ENCODE peak calls at places on chromosomes 11 and 22, in ten cellular contexts. R is brain microvascular endothelial cell, Q is HCT116, Y is fibroblast of lung, F is lower leg skin, M is GM12865, O is cardiac muscle cell, X is fibroblast of mammary gland, T is fibroblast of the aortic adventitia, L is cardiac fibroblast. I is an unnamed sample.

GRCh38 chr11:10493041-10493663 is 38.1 kb downstream of the AMPD3 start:
- DNase-seq in T (no peak), M (no peak), F (peak), Q (no peak), O (no peak), Y (no peak), R (no peak), L (no peak), X (no peak), I (no peak)

GRCh38 chr22:46618667-46619066 is 1.5 kb upstream of the GRAMD4 start:
- DNase-seq in L (no peak), Y (no peak), M (no peak), T (no peak), F (no peak), R (no peak), Q (no peak), X (no peak), O (no peak), I (no peak)

GRCh38 chr22:19868773-19869471 is 14.2 kb upstream of the GNB1L start:
- DNase-seq in O (no peak), Y (no peak), X (no peak), F (no peak), T (no peak), M (no peak), Q (no peak), R (no peak), L (no peak), I (no peak)

GRCh38 chr11:13238879-13239514 is 38.6 kb upstream of the BMAL1 start:
- DNase-seq in M (peak), Q (peak), R (peak), Y (peak), F (no peak), T (peak), X (peak), L (peak), O (peak), I (peak)

GRCh38 chr11:63443714-63444113 is 47.3 kb downstream of the PLAAT5 start:
- DNase-seq in F (no peak), Y (no peak), R (no peak), T (no peak), L (no peak), Q (no peak), O (no peak), M (no peak), X (no peak), I (no peak)

GRCh38 chr11:64239662-64240466 is 1.0 kb upstream of the FKBP2 start:
- DNase-seq in X (no peak), R (no peak), O (no peak), F (no peak), Y (no peak), Q (no peak), M (peak), T (no peak), L (no peak), I (no peak)

GRCh38 chr11:118532091-118532490 is 1.1 kb downstream of the TMEM25 start:
- DNase-seq in O (no peak), X (no peak), F (no peak), M (no peak), T (no peak), R (no peak), Q (no peak), Y (no peak), L (no peak), I (no peak)

GRCh38 chr11:35308157-35308556 is 111.2 kb downstream of the SLC1A2 start:
- DNase-seq in F (no peak), L (no peak), O (no peak), Y (no peak), T (no peak), X (no peak), M (no peak), R (no peak), Q (no peak), I (no peak)

GRCh38 chr22:29700949-29701927 is 18.6 kb upstream of the CABP7 start:
- DNase-seq in L (peak), M (peak), Y (peak), Q (peak), R (no peak), T (no peak), F (no peak), X (peak), O (peak), I (no peak)

GRCh38 chr22:33896801-33897620 is 23.3 kb downstream of the LARGE1 start:
- DNase-seq in T (peak), F (no peak), Y (peak), R (no peak), L (no peak), X (peak), M (peak), O (peak), Q (no peak), I (no peak)

GRCh38 chr22:24592846-24593809 is at the start of gene LRRC75B:
- DNase-seq in O (peak), X (peak), L (peak), M (peak), F (peak), T (peak), R (peak), Y (peak), Q (peak), I (peak)

GRCh38 chr11:68843052-68843561 is 1.4 kb upstream of the CPT1A start:
- DNase-seq in Y (peak), T (peak), R (no peak), O (peak), L (peak), Q (no peak), X (peak), M (peak), F (no peak), I (peak)
- H3K4me3 ChIP-seq in Y (peak), T (peak), R (peak), O (no peak), L (peak), Q (no peak), X (peak), M (peak), F (no peak), I (peak)

GRCh38 chr11:130390071-130390758 is 38.2 kb downstream of the ADAMTS8 start:
- DNase-seq in R (peak), Y (peak), X (peak), T (peak), Q (peak), F (no peak), M (no peak), L (peak), O (peak), I (peak)

GRCh38 chr11:130383363-130384168 is 44.8 kb downstream of the ADAMTS8 start:
- DNase-seq in F (no peak), M (no peak), Q (no peak), Y (peak), L (peak), O (peak), T (peak), X (peak), R (peak), I (peak)

GRCh38 chr11:130388607-130389205 is 39.7 kb downstream of the ADAMTS8 start:
- DNase-seq in L (no peak), R (no peak), F (no peak), X (no peak), Y (no peak), O (no peak), T (no peak), Q (no peak), M (peak), I (no peak)

GRCh38 chr11:130391692-130392091 is 36.7 kb downstream of the ADAMTS8 start:
- DNase-seq in O (no peak), Q (no peak), F (no peak), Y (no peak), T (peak), R (no peak), X (no peak), M (no peak), L (no peak), I (peak)

GRCh38 chr11:130389315-130389935 is 39.0 kb downstream of the ADAMTS8 start:
- DNase-seq in L (peak), Q (no peak), Y (no peak), T (peak), M (no peak), F (no peak), X (no peak), O (no peak), R (peak), I (no peak)
- H3K4me3 ChIP-seq in L (no peak), Q (no peak), Y (no peak), T (no peak), M (no peak), F (no peak), X (no peak), O (no peak), R (no peak), I (no peak)

GRCh38 chr11:73795925-73796632 is 8.4 kb downstream of the MRPL48 start:
- DNase-seq in Y (no peak), Q (no peak), F (no peak), R (no peak), O (no peak), X (peak), M (no peak), T (no peak), L (no peak), I (no peak)
- H3K4me3 ChIP-seq in Y (no peak), Q (no peak), F (no peak), R (no peak), O (no peak), X (no peak), M (no peak), T (no peak), L (no peak), I (no peak)

DNA sequence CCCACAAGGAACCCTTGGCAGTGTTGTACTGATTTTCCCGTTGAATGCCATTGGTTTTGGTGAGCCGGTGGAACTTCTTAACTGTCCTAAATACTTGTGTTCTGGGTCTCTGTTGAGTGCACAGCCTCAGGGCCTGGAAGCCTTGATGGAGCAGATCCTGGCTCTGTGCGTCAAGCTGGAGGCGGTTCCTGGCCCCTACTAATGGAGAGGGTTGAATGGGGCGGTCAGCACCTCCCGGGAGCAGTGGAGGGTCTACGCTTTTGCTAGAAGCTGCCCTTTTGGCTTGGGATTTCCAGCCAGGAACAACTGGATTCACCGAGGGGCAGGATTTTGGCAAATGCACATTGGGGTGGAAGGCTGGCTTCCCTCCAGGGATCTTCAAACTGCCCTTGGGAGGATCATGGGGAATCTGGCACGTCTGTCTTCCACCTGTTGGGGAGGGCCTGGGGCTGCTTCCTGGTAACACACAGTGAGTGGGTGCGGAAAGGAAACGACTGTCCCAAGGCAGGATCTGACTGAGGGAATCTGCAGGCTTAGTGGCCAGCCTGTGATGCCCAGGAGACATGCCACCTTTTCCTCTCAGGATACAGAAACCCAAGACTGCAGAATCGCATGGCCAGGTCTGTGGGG is 6.9 kb upstream of the OSBPL5 start:
- DNase-seq in T (no peak), Q (no peak), M (no peak), L (no peak), O (no peak), Y (no peak), F (no peak), R (no peak), X (no peak), I (no peak)
- H3K4me3 ChIP-seq in T (no peak), Q (no peak), M (no peak), L (no peak), O (no peak), Y (no peak), F (no peak), R (no peak), X (no peak), I (no peak)

GRCh38 chr22:18091478-18091877 is 13.7 kb downstream of the PEX26 start:
- DNase-seq in F (no peak), O (no peak), T (no peak), M (peak), X (peak), R (no peak), L (no peak), Q (no peak), Y (no peak), I (no peak)
- H3K4me3 ChIP-seq in F (no peak), O (no peak), T (peak), M (peak), X (peak), R (no peak), L (peak), Q (no peak), Y (peak), I (peak)

I was measured in AG10803.